ENCODE peak calls at places on chromosomes 6 and 20, in six cellular contexts. K is HCT116; N is A549; O is natural killer cell; X is activated CD8-positive, alpha-beta T cell treated with anti-CD3 and anti-CD28 coated beads for 36 hours; A is glutamatergic neuron. Q is an unnamed sample.

GRCh38 chr6:102520981-102521380 is 1127.5 kb downstream of the GRIK2 start:
- DNase-seq in K (no peak), N (no peak), O (no peak), X (no peak), A (no peak), Q (no peak)

GRCh38 chr20:44716309-44717106 is 1.3 kb downstream of the CCN5 start:
- DNase-seq in K (no peak), N (no peak), O (no peak), X (no peak), A (no peak), Q (no peak)

GRCh38 chr6:108736832-108737231 is 111.4 kb upstream of the ARMC2 start:
- DNase-seq in K (peak; percentile 78), N (peak; percentile 26), O (no peak), X (no peak), A (no peak), Q (peak; percentile 54)

GRCh38 chr6:187252-187840 is 104.9 kb upstream of the DUSP22 start:
- DNase-seq in K (no peak), N (no peak), O (no peak), X (no peak), A (no peak), Q (no peak)

GRCh38 chr6:5205877-5206840 is 54.6 kb downstream of the LYRM4 start:
- DNase-seq in K (no peak), N (no peak), O (no peak), X (no peak), A (no peak), Q (no peak)

GRCh38 chr20:20425785-20426471 is 58.0 kb downstream of the INSM1 start:
- DNase-seq in K (no peak), N (no peak), O (no peak), X (no peak), A (no peak), Q (no peak)

GRCh38 chr20:63273180-63273579 is 567 bp downstream of the ARFGAP1 start:
- DNase-seq in K (no peak), N (no peak), O (no peak), X (no peak), A (no peak), Q (no peak)

GRCh38 chr6:29708432-29709177 is 14.6 kb upstream of the HLA-F start:
- DNase-seq in K (no peak), N (no peak), O (no peak), X (peak; percentile 84), A (no peak), Q (no peak)

GRCh38 chr6:139881251-139881650 is 506.8 kb upstream of the CITED2 start:
- DNase-seq in K (no peak), N (no peak), O (no peak), X (no peak), A (peak; percentile 50), Q (no peak)

GRCh38 chr6:95946906-95947305 is 68.9 kb upstream of the FUT9 start:
- DNase-seq in K (no peak), N (no peak), O (no peak), X (no peak), A (no peak), Q (no peak)

GRCh38 chr6:119308994-119309657 is 40.4 kb downstream of the MAN1A1 start:
- DNase-seq in K (no peak), N (no peak), O (no peak), X (no peak), A (no peak), Q (no peak)

GRCh38 chr6:20706293-20707165 is 172.3 kb downstream of the CDKAL1 start:
- DNase-seq in K (peak; percentile 7), N (no peak), O (no peak), X (no peak), A (no peak), Q (no peak)

GRCh38 chr6:138971601-138972000 is 16.5 kb downstream of the REPS1 start:
- DNase-seq in K (no peak), N (no peak), O (no peak), X (no peak), A (no peak), Q (no peak)

GRCh38 chr20:51629399-51630058 is 87.0 kb upstream of the NFATC2 start:
- DNase-seq in K (no peak), N (no peak), O (no peak), X (no peak), A (no peak), Q (no peak)

GRCh38 chr6:25173951-25174474 is 105.2 kb upstream of the CARMIL1 start:
- DNase-seq in K (peak; percentile 70), N (peak; percentile 23), O (no peak), X (no peak), A (no peak), Q (peak; percentile 63)

GRCh38 chr6:46990031-46990644 is 52.0 kb downstream of the ADGRF1 start:
- DNase-seq in K (no peak), N (no peak), O (no peak), X (no peak), A (peak; percentile 21), Q (no peak)

GRCh38 chr20:56636701-56637100 is 7.6 kb downstream of the TFAP2C start:
- DNase-seq in K (no peak), N (peak; percentile 18), O (no peak), X (no peak), A (no peak), Q (no peak)

GRCh38 chr20:43188861-43189613 is 669 bp downstream of the PTPRT start:
- DNase-seq in K (no peak), N (no peak), O (no peak), X (no peak), A (peak; percentile 38), Q (no peak)

GRCh38 chr20:63222541-63222940 is 6.6 kb upstream of the YTHDF1 start:
- DNase-seq in K (no peak), N (no peak), O (no peak), X (no peak), A (no peak), Q (no peak)

GRCh38 chr6:33427585-33428218 is 7.8 kb downstream of the SYNGAP1 start:
- DNase-seq in K (no peak), N (peak; percentile 51), O (peak; percentile 67), X (peak; percentile 68), A (peak; percentile 70), Q (no peak)

GRCh38 chr20:2212457-2213005 is 83.3 kb upstream of the TGM3 start:
- DNase-seq in K (no peak), N (no peak), O (no peak), X (no peak), A (no peak), Q (peak; percentile 51)

GRCh38 chr20:39289316-39289715 is 327.2 kb downstream of the DHX35 start:
- DNase-seq in K (no peak), N (no peak), O (no peak), X (peak; percentile 20), A (no peak), Q (no peak)
- TF ChIP-seq CTCF in K (peak; percentile 51), N (no peak), O (no peak), X (peak; percentile 24), A (no peak), Q (no peak)

DNA sequence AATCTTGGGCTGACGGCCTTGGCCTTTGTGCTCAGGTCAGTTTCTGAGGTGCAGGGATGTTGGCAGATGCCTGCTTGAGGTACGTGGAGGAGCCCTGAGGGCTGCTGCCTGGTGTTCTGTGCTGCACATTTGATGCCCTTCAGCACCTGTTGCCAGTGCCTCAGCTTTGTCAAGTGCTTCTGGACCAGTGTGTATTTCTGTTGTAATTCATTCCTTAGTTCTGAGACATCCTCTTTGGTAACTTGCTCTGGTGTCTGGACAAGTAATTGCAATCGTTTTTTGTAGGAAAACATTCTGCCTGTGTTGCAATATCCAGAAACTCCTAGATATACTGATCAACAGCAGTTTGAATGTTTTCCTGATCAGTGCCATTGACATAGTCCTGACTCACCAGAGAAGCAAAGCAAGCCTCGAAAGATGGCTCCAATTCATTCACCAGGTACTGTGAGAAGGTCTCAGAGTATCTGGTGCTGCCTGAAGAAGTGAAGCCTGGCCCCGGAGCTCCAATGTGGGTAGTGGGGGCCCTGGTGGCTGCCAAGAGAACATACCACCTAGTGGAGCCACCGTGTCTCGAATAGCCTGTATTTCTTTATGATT is 26.7 kb downstream of the ZNF337 start:
- DNase-seq in K (no peak), N (no peak), O (no peak), X (no peak), A (no peak), Q (no peak)
- TF ChIP-seq CTCF in K (peak; percentile 30), N (no peak), O (no peak), X (no peak), A (peak; percentile 9), Q (no peak)

DNA sequence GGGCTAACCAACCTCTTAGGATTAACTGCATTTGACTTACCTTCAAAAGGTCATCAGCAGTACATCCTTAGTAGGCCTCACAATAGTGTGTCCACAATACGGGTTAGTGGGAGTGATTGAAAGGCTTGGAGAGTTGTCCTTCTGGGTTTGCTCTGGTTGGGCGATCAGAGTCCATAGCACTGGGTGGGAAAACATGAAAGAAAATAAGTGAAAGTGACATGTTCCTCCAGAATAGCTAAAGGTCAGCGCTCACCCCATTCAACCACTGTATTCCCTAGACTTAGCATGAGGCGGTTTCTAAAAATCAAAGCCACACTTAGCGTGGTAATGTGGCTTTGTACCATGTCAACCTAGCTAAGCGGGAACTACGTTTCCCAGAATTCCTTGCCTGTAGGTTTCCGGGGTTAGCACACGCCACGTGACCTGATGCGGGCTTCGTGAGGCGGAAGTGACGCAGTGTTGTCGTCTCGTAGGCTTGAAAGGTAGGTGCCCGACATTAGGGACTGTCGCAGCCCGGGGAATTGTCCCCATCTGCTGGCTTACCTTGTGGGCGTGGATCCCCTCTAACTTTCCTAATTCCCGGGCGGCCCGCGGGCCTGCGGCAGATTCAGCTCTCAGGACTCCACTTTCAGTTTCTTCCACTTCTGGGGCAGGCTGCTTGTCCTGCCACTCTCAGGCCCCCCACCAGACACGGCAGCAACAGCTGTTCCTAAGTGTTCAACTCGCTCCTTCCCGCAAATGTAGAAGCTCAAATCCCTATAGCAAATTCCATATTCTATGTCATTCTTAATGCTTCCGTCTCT is 19.8 kb upstream of the SCP2D1 start:
- DNase-seq in K (peak; percentile 91), N (peak; percentile 90), O (peak; percentile 79), X (peak; percentile 93), A (peak; percentile 82), Q (peak; percentile 90)
- TF ChIP-seq CTCF in K (no peak), N (no peak), O (no peak), X (no peak), A (no peak), Q (no peak)

GRCh38 chr20:50153500-50154377 is at the start of gene PEDS1:
- DNase-seq in K (peak; percentile 66), N (peak; percentile 98), O (peak; percentile 83), X (peak; percentile 84), A (peak; percentile 95), Q (peak; percentile 83)
- TF ChIP-seq CTCF in K (no peak), N (no peak), O (no peak), X (no peak), A (no peak), Q (no peak)